ENCODE peak calls at places on chromosomes 16 and 17, in eight cellular contexts. Z is Caki2, I is NB4, H is upper lobe of right lung, P is osteoblast, S is hepatic stellate cell, N is NCI-H1694 treated with DMSO at 0.1 percent for 48 hours, D is hepatocyte. A is an unnamed sample.

GRCh38 chr17:9371019-9371418 is 204.6 kb downstream of the STX8 start:
- DNase-seq in Z (peak; percentile 87), I (no peak), H (no peak), P (peak; percentile 77), S (no peak), N (no peak), D (no peak), A (no peak)

GRCh38 chr17:9529033-9529748 is 46.4 kb downstream of the STX8 start:
- DNase-seq in Z (no peak), I (peak; percentile 26), H (no peak), P (peak; percentile 79), S (peak; percentile 27), N (peak; percentile 22), D (peak; percentile 11), A (peak; percentile 24)

GRCh38 chr16:56608876-56609462 is 585 bp downstream of the MT2A start:
- DNase-seq in Z (no peak), I (peak; percentile 38), H (no peak), P (no peak), S (no peak), N (no peak), D (no peak), A (no peak)

GRCh38 chr17:42118126-42118510 is 3.0 kb downstream of the KAT2A start:
- DNase-seq in Z (no peak), I (no peak), H (no peak), P (peak; percentile 44), S (no peak), N (no peak), D (no peak), A (no peak)

GRCh38 chr17:47253541-47254402 is at the start of gene ITGB3:
- DNase-seq in Z (peak; percentile 79), I (peak; percentile 81), H (peak; percentile 86), P (peak; percentile 93), S (peak; percentile 76), N (peak; percentile 53), D (peak; percentile 91), A (peak; percentile 60)

GRCh38 chr16:84176192-84177053 is 10.4 kb downstream of the TAF1C start:
- DNase-seq in Z (no peak), I (peak; percentile 19), H (no peak), P (peak; percentile 49), S (no peak), N (no peak), D (peak; percentile 8), A (no peak)

GRCh38 chr17:64343833-64344637 is 46.6 kb downstream of the PECAM1 start:
- DNase-seq in Z (peak; percentile 97), I (no peak), H (peak; percentile 86), P (peak; percentile 94), S (peak; percentile 37), N (peak; percentile 58), D (peak; percentile 69), A (peak; percentile 61)

GRCh38 chr16:87174061-87174460 is 143.1 kb downstream of the C16orf95 start:
- DNase-seq in Z (no peak), I (no peak), H (no peak), P (no peak), S (no peak), N (no peak), D (no peak), A (no peak)

GRCh38 chr17:71360301-71360700 is 760.5 kb upstream of the SOX9 start:
- DNase-seq in Z (no peak), I (no peak), H (no peak), P (no peak), S (no peak), N (no peak), D (no peak), A (no peak)

GRCh38 chr17:77332981-77333685 is 192.4 kb downstream of the SEC14L1 start:
- DNase-seq in Z (peak; percentile 38), I (peak; percentile 63), H (peak; percentile 16), P (peak; percentile 80), S (peak; percentile 61), N (no peak), D (no peak), A (peak; percentile 15)

GRCh38 chr17:43880420-43880991 is 26.8 kb downstream of the MPP2 start:
- DNase-seq in Z (peak; percentile 42), I (peak; percentile 34), H (peak; percentile 71), P (peak; percentile 68), S (no peak), N (no peak), D (peak; percentile 49), A (no peak)

GRCh38 chr17:28746611-28747045 is 2.8 kb downstream of the TRAF4 start:
- DNase-seq in Z (peak; percentile 93), I (no peak), H (peak; percentile 87), P (peak; percentile 77), S (no peak), N (peak; percentile 80), D (peak; percentile 71), A (no peak)